ENCODE peak calls at places on chromosomes 2 and 18, in seven cellular contexts. One of them, this sample, is unnamed.

GRCh38 chr2:223797811-223798721 is 39.3 kb downstream of the AP1S3 start:
- DNase-seq in NCI-H510A treated with DMSO at 0.1 percent for 48 hours: peak
- DNase-seq in caudate nucleus: no peak
- DNase-seq in SW480: peak
- DNase-seq in uterus: no peak
- DNase-seq in GM13976: peak
- DNase-seq in DND-41: no peak
- DNase-seq in this sample: peak

GRCh38 chr2:98915751-98916358 is 20.2 kb downstream of the CRACDL start:
- DNase-seq in NCI-H510A treated with DMSO at 0.1 percent for 48 hours: no peak
- DNase-seq in GM13976: no peak
- DNase-seq in SW480: no peak
- DNase-seq in caudate nucleus: no peak
- DNase-seq in DND-41: no peak
- DNase-seq in uterus: no peak
- DNase-seq in this sample: no peak

GRCh38 chr18:3710712-3711269 is 260.8 kb downstream of the TGIF1 start:
- DNase-seq in GM13976: no peak
- DNase-seq in DND-41: no peak
- DNase-seq in uterus: no peak
- DNase-seq in NCI-H510A treated with DMSO at 0.1 percent for 48 hours: peak
- DNase-seq in caudate nucleus: no peak
- DNase-seq in SW480: no peak
- DNase-seq in this sample: peak

GRCh38 chr18:23994361-23994902 is 20.1 kb upstream of the TTC39C start:
- DNase-seq in SW480: peak
- DNase-seq in caudate nucleus: no peak
- DNase-seq in GM13976: no peak
- DNase-seq in NCI-H510A treated with DMSO at 0.1 percent for 48 hours: peak
- DNase-seq in uterus: peak
- DNase-seq in DND-41: no peak
- DNase-seq in this sample: no peak

GRCh38 chr18:45046961-45047360 is 366.3 kb downstream of the SETBP1 start:
- DNase-seq in SW480: no peak
- DNase-seq in uterus: no peak
- DNase-seq in NCI-H510A treated with DMSO at 0.1 percent for 48 hours: no peak
- DNase-seq in caudate nucleus: no peak
- DNase-seq in DND-41: no peak
- DNase-seq in GM13976: no peak
- DNase-seq in this sample: no peak

GRCh38 chr2:25379535-25379934 is 37.8 kb upstream of the DNMT3A start:
- DNase-seq in uterus: no peak
- DNase-seq in DND-41: no peak
- DNase-seq in SW480: no peak
- DNase-seq in GM13976: no peak
- DNase-seq in NCI-H510A treated with DMSO at 0.1 percent for 48 hours: no peak
- DNase-seq in caudate nucleus: no peak
- DNase-seq in this sample: no peak

GRCh38 chr2:201907128-201907886 is 101.0 kb downstream of the CDK15 start:
- DNase-seq in DND-41: no peak
- DNase-seq in NCI-H510A treated with DMSO at 0.1 percent for 48 hours: no peak
- DNase-seq in caudate nucleus: no peak
- DNase-seq in SW480: no peak
- DNase-seq in uterus: no peak
- DNase-seq in GM13976: no peak
- DNase-seq in this sample: no peak

GRCh38 chr2:135893374-135893794 is 17.1 kb upstream of the MCM6 start:
- DNase-seq in caudate nucleus: no peak
- DNase-seq in SW480: no peak
- DNase-seq in NCI-H510A treated with DMSO at 0.1 percent for 48 hours: no peak
- DNase-seq in GM13976: no peak
- DNase-seq in uterus: no peak
- DNase-seq in DND-41: no peak
- DNase-seq in this sample: no peak

GRCh38 chr2:128425731-128426620 is 107.3 kb upstream of the HS6ST1 start:
- DNase-seq in DND-41: no peak
- DNase-seq in GM13976: no peak
- DNase-seq in NCI-H510A treated with DMSO at 0.1 percent for 48 hours: no peak
- DNase-seq in SW480: no peak
- DNase-seq in caudate nucleus: no peak
- DNase-seq in uterus: peak
- DNase-seq in this sample: no peak

GRCh38 chr2:25491966-25492532 is 150.3 kb upstream of the DNMT3A start:
- DNase-seq in caudate nucleus: no peak
- DNase-seq in GM13976: no peak
- DNase-seq in NCI-H510A treated with DMSO at 0.1 percent for 48 hours: peak
- DNase-seq in SW480: no peak
- DNase-seq in uterus: no peak
- DNase-seq in DND-41: no peak
- DNase-seq in this sample: no peak

GRCh38 chr18:58870130-58870529 is 5.5 kb downstream of the ZNF532 start:
- DNase-seq in SW480: no peak
- DNase-seq in NCI-H510A treated with DMSO at 0.1 percent for 48 hours: no peak
- DNase-seq in DND-41: no peak
- DNase-seq in caudate nucleus: no peak
- DNase-seq in GM13976: no peak
- DNase-seq in uterus: no peak
- DNase-seq in this sample: no peak

GRCh38 chr18:55503167-55503820 is 84.7 kb downstream of the TCF4 start:
- DNase-seq in uterus: no peak
- DNase-seq in DND-41: no peak
- DNase-seq in SW480: no peak
- DNase-seq in NCI-H510A treated with DMSO at 0.1 percent for 48 hours: no peak
- DNase-seq in GM13976: no peak
- DNase-seq in caudate nucleus: no peak
- DNase-seq in this sample: no peak

GRCh38 chr2:80117401-80117800 is 187.2 kb downstream of the LRRTM1 start:
- DNase-seq in uterus: no peak
- DNase-seq in GM13976: no peak
- DNase-seq in DND-41: peak
- DNase-seq in NCI-H510A treated with DMSO at 0.1 percent for 48 hours: no peak
- DNase-seq in SW480: no peak
- DNase-seq in caudate nucleus: peak
- DNase-seq in this sample: no peak

GRCh38 chr18:75962177-75962576 is 532.9 kb downstream of the ZNF516 start:
- DNase-seq in DND-41: no peak
- DNase-seq in uterus: no peak
- DNase-seq in caudate nucleus: no peak
- DNase-seq in NCI-H510A treated with DMSO at 0.1 percent for 48 hours: no peak
- DNase-seq in GM13976: no peak
- DNase-seq in SW480: no peak
- DNase-seq in this sample: no peak

GRCh38 chr2:25566094-25566493 is 107.3 kb downstream of the DTNB start:
- DNase-seq in SW480: no peak
- DNase-seq in uterus: no peak
- DNase-seq in DND-41: no peak
- DNase-seq in NCI-H510A treated with DMSO at 0.1 percent for 48 hours: no peak
- DNase-seq in caudate nucleus: no peak
- DNase-seq in GM13976: no peak
- DNase-seq in this sample: no peak

GRCh38 chr2:168639501-168639900 is 162.9 kb upstream of the NOSTRIN start:
- DNase-seq in DND-41: no peak
- DNase-seq in caudate nucleus: no peak
- DNase-seq in GM13976: no peak
- DNase-seq in uterus: peak
- DNase-seq in NCI-H510A treated with DMSO at 0.1 percent for 48 hours: peak
- DNase-seq in SW480: peak
- DNase-seq in this sample: no peak

GRCh38 chr2:223537669-223538601 is 64.2 kb downstream of the SCG2 start:
- DNase-seq in GM13976: no peak
- DNase-seq in SW480: no peak
- DNase-seq in uterus: no peak
- DNase-seq in caudate nucleus: peak
- DNase-seq in DND-41: no peak
- DNase-seq in NCI-H510A treated with DMSO at 0.1 percent for 48 hours: peak
- DNase-seq in this sample: no peak

GRCh38 chr2:150520887-150521664 is 33.6 kb upstream of the RND3 start:
- DNase-seq in SW480: no peak
- DNase-seq in caudate nucleus: no peak
- DNase-seq in NCI-H510A treated with DMSO at 0.1 percent for 48 hours: no peak
- DNase-seq in DND-41: no peak
- DNase-seq in uterus: no peak
- DNase-seq in GM13976: no peak
- DNase-seq in this sample: no peak

GRCh38 chr2:104375206-104375605 is 478.7 kb upstream of the POU3F3 start:
- DNase-seq in uterus: no peak
- DNase-seq in SW480: peak
- DNase-seq in GM13976: no peak
- DNase-seq in NCI-H510A treated with DMSO at 0.1 percent for 48 hours: peak
- DNase-seq in DND-41: no peak
- DNase-seq in caudate nucleus: no peak
- DNase-seq in this sample: no peak

This sample was measured in endothelial cell.